ENCODE peak calls at places on chromosome 1, in seven cellular contexts. L is astrocyte of the spinal cord, P is IMR-90, U is NB4, D is left ventricle myocardium inferior, X is fibroblast of lung, I is uterus. F is an unnamed sample.
A peak's percentile ranks its signal among the peaks of the same experiment; 100 is the strongest.

GRCh38 chr1:151237678-151238466 is 16.7 kb upstream of the PSMD4 start:
- DNase-seq in L (no peak), P (no peak), U (peak; percentile 12), D (no peak), X (no peak), I (no peak), F (no peak)

GRCh38 chr1:60831780-60832179 is 250.6 kb upstream of the NFIA start:
- DNase-seq in L (no peak), P (no peak), U (no peak), D (no peak), X (no peak), I (no peak), F (no peak)

GRCh38 chr1:214503553-214503952 is 47.8 kb downstream of the PTPN14 start:
- DNase-seq in L (no peak), P (peak; percentile 54), U (no peak), D (no peak), X (peak; percentile 47), I (no peak), F (peak; percentile 66)

GRCh38 chr1:75136158-75136815 is 2.1 kb downstream of the LHX8 start:
- DNase-seq in L (no peak), P (no peak), U (no peak), D (no peak), X (no peak), I (no peak), F (no peak)

GRCh38 chr1:161499099-161500078 is 5.9 kb upstream of the FCGR2A start:
- DNase-seq in L (no peak), P (no peak), U (peak; percentile 35), D (no peak), X (no peak), I (no peak), F (no peak)

GRCh38 chr1:1358433-1359201 is at the start of gene MXRA8:
- DNase-seq in L (peak; percentile 87), P (peak; percentile 82), U (no peak), D (peak; percentile 80), X (peak; percentile 96), I (peak; percentile 93), F (no peak)

GRCh38 chr1:226974544-226975258 is 34.6 kb downstream of the COQ8A start:
- DNase-seq in L (no peak), P (no peak), U (no peak), D (peak; percentile 66), X (no peak), I (no peak), F (no peak)

GRCh38 chr1:161439280-161440232 is 65.7 kb upstream of the FCGR2A start:
- DNase-seq in L (peak; percentile 4), P (peak; percentile 33), U (peak; percentile 13), D (no peak), X (peak; percentile 1), I (no peak), F (peak; percentile 25)

GRCh38 chr1:53016705-53017104 is 45.3 kb upstream of the PODN start:
- DNase-seq in L (no peak), P (peak; percentile 41), U (no peak), D (no peak), X (peak; percentile 40), I (no peak), F (peak; percentile 48)

GRCh38 chr1:232766224-232766890 is 38.9 kb upstream of the MAP10 start:
- DNase-seq in L (peak; percentile 43), P (no peak), U (peak; percentile 44), D (no peak), X (peak; percentile 20), I (peak; percentile 41), F (no peak)

GRCh38 chr1:69246109-69246508 is 321.6 kb upstream of the LRRC7 start:
- DNase-seq in L (no peak), P (no peak), U (no peak), D (no peak), X (no peak), I (no peak), F (no peak)

GRCh38 chr1:64476251-64476952 is 6.5 kb downstream of the CACHD1 start:
- DNase-seq in L (peak; percentile 65), P (peak; percentile 87), U (no peak), D (no peak), X (peak; percentile 77), I (peak; percentile 48), F (peak; percentile 75)

GRCh38 chr1:44043176-44044070 is 12.2 kb upstream of the SLC6A9 start:
- DNase-seq in L (no peak), P (no peak), U (no peak), D (no peak), X (no peak), I (no peak), F (no peak)

GRCh38 chr1:28601696-28602095 is 9.6 kb downstream of the RAB42 start:
- DNase-seq in L (peak; percentile 95), P (peak; percentile 97), U (no peak), D (no peak), X (peak; percentile 93), I (no peak), F (peak; percentile 78)

GRCh38 chr1:217063065-217063908 is 340.1 kb upstream of the ESRRG start:
- DNase-seq in L (no peak), P (no peak), U (no peak), D (no peak), X (no peak), I (no peak), F (no peak)

GRCh38 chr1:87473203-87473661 is 144.6 kb downstream of the LMO4 start:
- DNase-seq in L (no peak), P (no peak), U (no peak), D (no peak), X (no peak), I (no peak), F (peak; percentile 24)

GRCh38 chr1:205604825-205605544 is 26.8 kb downstream of the ELK4 start:
- DNase-seq in L (no peak), P (no peak), U (peak; percentile 92), D (no peak), X (peak; percentile 8), I (no peak), F (no peak)

GRCh38 chr1:26305667-26306289 is 658 bp downstream of the UBXN11 start:
- DNase-seq in L (no peak), P (no peak), U (peak; percentile 62), D (no peak), X (no peak), I (no peak), F (no peak)

GRCh38 chr1:19552291-19553010 is 67.1 kb upstream of the CAPZB start:
- DNase-seq in L (no peak), P (no peak), U (no peak), D (no peak), X (no peak), I (no peak), F (no peak)

GRCh38 chr1:37808369-37809319 is 636 bp upstream of the YRDC start:
- DNase-seq in L (peak; percentile 83), P (peak; percentile 76), U (peak; percentile 80), D (peak; percentile 63), X (peak; percentile 77), I (peak; percentile 45), F (peak; percentile 77)

GRCh38 chr1:248823517-248824001 is 2.2 kb downstream of the SH3BP5L start:
- DNase-seq in L (peak; percentile 69), P (peak; percentile 88), U (no peak), D (no peak), X (no peak), I (no peak), F (peak; percentile 22)
- H3K4me3 ChIP-seq in L (no peak overlapping the region), P (peak overlapping the region; percentile 1), U (peak overlapping the region; percentile 9), D (peak overlapping the region; percentile 92), X (peak overlapping the region; percentile 14), I (no peak overlapping the region), F (no peak overlapping the region)

GRCh38 chr1:204478166-204478899 is 16.3 kb downstream of the PIK3C2B start:
- DNase-seq in L (no peak), P (no peak), U (no peak), D (no peak), X (no peak), I (no peak), F (no peak)

GRCh38 chr1:204478921-204479320 is 15.7 kb downstream of the PIK3C2B start:
- DNase-seq in L (no peak), P (no peak), U (no peak), D (no peak), X (no peak), I (no peak), F (no peak)

GRCh38 chr1:204475651-204476432 is 18.8 kb downstream of the PIK3C2B start:
- DNase-seq in L (no peak), P (no peak), U (no peak), D (no peak), X (no peak), I (no peak), F (no peak)

GRCh38 chr1:204477036-204477740 is 17.4 kb downstream of the PIK3C2B start:
- DNase-seq in L (no peak), P (peak; percentile 48), U (no peak), D (no peak), X (no peak), I (no peak), F (no peak)

GRCh38 chr1:204476563-204476962 is 18.0 kb downstream of the PIK3C2B start:
- DNase-seq in L (no peak), P (no peak), U (no peak), D (no peak), X (no peak), I (no peak), F (no peak)
- TF ChIP-seq CTCF in L (no peak), P (no peak), U (no peak), D (no peak), X (no peak), I (no peak), F (no peak)

GRCh38 chr1:55204997-55205396 is 10.2 kb downstream of the USP24 start:
- DNase-seq in L (no peak), P (no peak), U (peak; percentile 29), D (no peak), X (peak; percentile 61), I (no peak), F (no peak)
- H3K4me3 ChIP-seq in L (no peak overlapping the region), P (no peak overlapping the region), U (no peak overlapping the region), D (no peak overlapping the region), X (no peak overlapping the region), I (no peak overlapping the region), F (no peak overlapping the region)

GRCh38 chr1:32500387-32501209 is 35.7 kb downstream of the ZBTB8B start:
- DNase-seq in L (peak; percentile 53), P (peak; percentile 49), U (peak; percentile 79), D (peak; percentile 82), X (peak; percentile 49), I (peak; percentile 64), F (peak; percentile 78)
- TF ChIP-seq CTCF in L (no peak), P (no peak), U (no peak), D (peak; percentile 54), X (no peak), I (peak; percentile 57), F (no peak)

DNA sequence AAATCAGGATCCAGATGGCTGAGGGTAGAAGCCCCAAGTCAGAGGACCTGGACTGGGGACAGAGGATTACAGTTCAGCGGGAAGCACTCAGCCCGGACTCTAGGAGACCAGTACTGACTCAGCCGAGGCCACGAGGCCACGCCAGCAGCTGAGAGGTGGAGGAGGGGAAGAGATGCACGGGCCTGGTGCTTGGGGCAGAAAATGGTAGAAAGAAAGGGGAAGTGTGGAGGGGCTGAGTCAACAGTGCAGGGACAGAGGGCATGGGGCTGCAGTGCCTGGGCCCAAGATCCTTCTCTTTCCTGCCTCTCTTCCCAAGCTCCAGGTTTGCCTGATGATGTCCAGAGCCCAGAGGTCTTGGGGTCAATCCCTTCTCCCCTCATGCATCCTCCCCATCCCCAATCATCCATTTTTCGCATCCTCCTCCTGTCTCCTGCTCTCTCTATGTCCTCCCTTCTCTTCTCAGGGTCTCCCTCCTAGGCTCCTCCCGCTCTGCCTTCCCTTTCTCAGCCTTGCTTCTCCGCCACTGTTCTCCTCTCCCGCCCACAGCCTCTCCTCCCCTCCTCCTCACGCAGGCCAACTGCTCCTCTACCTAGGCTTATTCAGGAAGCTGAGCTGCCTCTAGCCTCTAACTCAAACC is 7.7 kb downstream of the ARHGEF2 start:
- DNase-seq in L (peak; percentile 75), P (peak; percentile 88), U (peak; percentile 95), D (peak; percentile 66), X (peak; percentile 85), I (peak; percentile 66), F (peak; percentile 41)
- H3K4me3 ChIP-seq in L (no peak overlapping the region), P (no peak overlapping the region), U (peak overlapping the region; percentile 59), D (peak overlapping the region; percentile 24), X (no peak overlapping the region), I (no peak overlapping the region), F (no peak overlapping the region)

GRCh38 chr1:203039609-203040517 is 13.6 kb downstream of the PPFIA4 start:
- DNase-seq in L (no peak), P (no peak), U (peak; percentile 56), D (peak; percentile 18), X (no peak), I (peak; percentile 0), F (peak; percentile 57)
- TF ChIP-seq CTCF in L (peak; percentile 32), P (peak; percentile 21), U (peak; percentile 69), D (peak; percentile 29), X (peak; percentile 29), I (no peak), F (peak; percentile 21)